ENCODE peak calls at places on chromosomes 13 and 19, in seven cellular contexts. J, L, Y, G, N, U and W are unnamed samples.

GRCh38 chr13:39144941-39145533 is 106.8 kb downstream of the NHLRC3 start:
- DNase-seq in J (peak), G (no peak), Y (no peak), L (peak), N (no peak), U (peak), W (peak)

GRCh38 chr19:21585491-21585890 is 80.1 kb downstream of the ZNF429 start:
- DNase-seq in Y (no peak), U (no peak), J (no peak), N (peak), G (no peak), L (no peak), W (no peak)

GRCh38 chr13:39875583-39875982 is 220.1 kb downstream of the COG6 start:
- DNase-seq in U (no peak), J (no peak), L (peak), N (no peak), Y (no peak), G (no peak), W (no peak)

GRCh38 chr19:39400997-39401548 is 5.6 kb upstream of the ZFP36 start:
- DNase-seq in U (no peak), G (no peak), L (peak), N (no peak), J (no peak), Y (no peak), W (no peak)

GRCh38 chr13:26046639-26047038 is 5.2 kb downstream of the SHISA2 start:
- DNase-seq in U (no peak), N (no peak), G (no peak), Y (no peak), L (no peak), J (no peak), W (no peak)

GRCh38 chr19:17076539-17076919 is 952 bp downstream of the MYO9B start:
- DNase-seq in L (peak), J (no peak), G (no peak), U (peak), Y (no peak), N (no peak), W (no peak)

GRCh38 chr13:41648314-41648935 is 191.1 kb downstream of the RGCC start:
- DNase-seq in Y (no peak), J (no peak), G (no peak), U (no peak), L (peak), N (no peak), W (no peak)

GRCh38 chr13:78742659-78743058 is 83.7 kb upstream of the OBI1 start:
- DNase-seq in J (no peak), N (peak), G (no peak), L (no peak), Y (no peak), U (peak), W (no peak)

GRCh38 chr13:51785592-51786424 is 18.2 kb downstream of the DHRS12 start:
- DNase-seq in Y (no peak), G (no peak), J (peak), L (peak), N (peak), U (peak), W (peak)

GRCh38 chr13:19967619-19968018 is 9.1 kb downstream of the ZMYM2 start:
- DNase-seq in J (no peak), L (no peak), G (no peak), N (no peak), Y (no peak), U (no peak), W (no peak)

GRCh38 chr19:7515471-7516226 is at the start of gene ZNF358:
- DNase-seq in Y (peak), L (peak), G (no peak), J (no peak), U (peak), N (peak), W (peak)

GRCh38 chr19:50654882-50655281 is 5.6 kb downstream of the C19orf81 start:
- DNase-seq in J (no peak), Y (no peak), L (no peak), N (no peak), U (no peak), G (no peak), W (no peak)

GRCh38 chr19:35000647-35001501 is 751 bp downstream of the GRAMD1A start:
- DNase-seq in L (peak), N (peak), J (no peak), G (peak), Y (no peak), U (peak), W (no peak)

GRCh38 chr19:47229674-47230121 is 1.3 kb downstream of the BBC3 start:
- DNase-seq in G (peak), L (peak), Y (no peak), N (no peak), U (no peak), J (no peak), W (no peak)

GRCh38 chr13:24135674-24136300 is 24.7 kb upstream of the SPATA13 start:
- DNase-seq in Y (no peak), L (peak), U (no peak), G (no peak), J (no peak), N (no peak), W (no peak)